ENCODE peak calls at places on chromosomes 16 and 17, in ten cellular contexts. T is psoas muscle, C is left ventricle myocardium inferior, H is ovary, B is testis, I is adrenal gland, R is ascending aorta, K is transverse colon, E is fibroblast of lung, J is HCT116. V is an unnamed sample.
A peak's percentile ranks its signal among the peaks of the same experiment; 100 is the strongest.

GRCh38 chr17:42111901-42112551 is 488 bp downstream of the DHX58 start:
- DNase-seq in T (no peak), C (no peak), H (no peak), B (peak; percentile 46), I (peak; percentile 60), R (no peak), K (peak; percentile 57), E (peak; percentile 38), J (no peak), V (no peak)

GRCh38 chr17:17097763-17098345 is 55.6 kb downstream of the MPRIP start:
- DNase-seq in T (no peak), C (no peak), H (no peak), B (no peak), I (no peak), R (no peak), K (no peak), E (no peak), J (no peak), V (no peak)

GRCh38 chr16:4814046-4814445 is 11.6 kb upstream of the ROGDI start:
- DNase-seq in T (no peak), C (no peak), H (no peak), B (no peak), I (no peak), R (no peak), K (no peak), E (no peak), J (no peak), V (no peak)

GRCh38 chr16:7278636-7279035 is 54.0 kb upstream of the RBFOX1 start:
- DNase-seq in T (no peak), C (no peak), H (no peak), B (no peak), I (no peak), R (no peak), K (no peak), E (no peak), J (no peak), V (no peak)

GRCh38 chr16:11088432-11088794 is 144.0 kb downstream of the CLEC16A start:
- DNase-seq in T (no peak), C (no peak), H (no peak), B (no peak), I (no peak), R (no peak), K (no peak), E (no peak), J (no peak), V (no peak)

GRCh38 chr16:20313741-20314140 is 13.6 kb downstream of the GP2 start:
- DNase-seq in T (no peak), C (no peak), H (no peak), B (no peak), I (no peak), R (no peak), K (no peak), E (no peak), J (no peak), V (no peak)

GRCh38 chr17:64128787-64129514 is 993 bp downstream of the ERN1 start:
- DNase-seq in T (peak; percentile 32), C (no peak), H (peak; percentile 38), B (peak; percentile 48), I (no peak), R (no peak), K (peak; percentile 62), E (peak; percentile 43), J (no peak), V (no peak)

GRCh38 chr17:79946352-79947231 is 89.1 kb downstream of the TBC1D16 start:
- DNase-seq in T (peak; percentile 7), C (peak; percentile 11), H (peak; percentile 17), B (no peak), I (no peak), R (peak; percentile 53), K (no peak), E (no peak), J (no peak), V (peak; percentile 7)

GRCh38 chr17:47649153-47649971 is at the start of gene KPNB1:
- DNase-seq in T (peak; percentile 100), C (peak; percentile 100), H (peak; percentile 99), B (peak; percentile 100), I (peak; percentile 100), R (peak; percentile 100), K (peak; percentile 99), E (peak; percentile 100), J (peak; percentile 100), V (peak; percentile 100)

GRCh38 chr17:47651704-47652103 is 2.0 kb downstream of the KPNB1 start:
- DNase-seq in T (no peak), C (no peak), H (no peak), B (no peak), I (no peak), R (no peak), K (no peak), E (no peak), J (no peak), V (no peak)

GRCh38 chr17:47650525-47651522 is 1.1 kb downstream of the KPNB1 start:
- DNase-seq in T (peak; percentile 97), C (peak; percentile 96), H (peak; percentile 95), B (peak; percentile 96), I (peak; percentile 97), R (peak; percentile 97), K (peak; percentile 96), E (peak; percentile 98), J (peak; percentile 96), V (peak; percentile 99)

GRCh38 chr17:47652570-47652969 is 2.9 kb downstream of the KPNB1 start:
- DNase-seq in T (no peak), C (no peak), H (no peak), B (no peak), I (no peak), R (no peak), K (no peak), E (peak; percentile 16), J (no peak), V (no peak)

DNA sequence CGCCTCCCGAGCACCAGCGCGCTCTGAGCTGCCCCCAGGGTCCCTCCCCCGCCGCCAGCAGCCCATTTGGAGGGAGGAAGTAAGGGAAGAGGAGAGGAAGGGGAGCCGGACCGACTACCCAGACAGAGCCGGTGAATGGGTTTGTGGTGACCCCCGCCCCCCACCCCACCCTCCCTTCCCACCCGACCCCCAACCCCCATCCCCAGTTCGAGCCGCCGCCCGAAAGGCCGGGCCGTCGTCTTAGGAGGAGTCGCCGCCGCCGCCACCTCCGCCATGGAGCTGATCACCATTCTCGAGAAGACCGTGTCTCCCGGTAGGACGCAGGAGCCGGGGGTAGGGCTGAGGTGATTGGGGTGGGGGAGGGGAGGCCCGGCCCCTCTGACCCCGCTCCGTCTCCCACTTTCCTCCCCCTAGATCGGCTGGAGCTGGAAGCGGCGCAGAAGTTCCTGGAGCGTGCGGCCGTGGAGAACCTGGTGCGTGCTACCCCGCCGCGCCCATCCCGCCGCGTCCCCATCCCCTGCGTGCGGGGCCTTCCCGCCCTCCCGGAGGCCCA is 329 bp downstream of the KPNB1 start:
- DNase-seq in T (no peak), C (no peak), H (no peak), B (no peak), I (no peak), R (no peak), K (no peak), E (no peak), J (no peak), V (no peak)
- TF ChIP-seq CTCF in T (no peak), C (no peak), H (no peak), B (no peak), I (no peak), R (no peak), K (no peak), E (no peak), J (no peak), V (no peak)

GRCh38 chr16:67169011-67169451 is 1.3 kb upstream of the NOL3 start:
- DNase-seq in T (no peak), C (no peak), H (peak; percentile 44), B (no peak), I (no peak), R (no peak), K (no peak), E (no peak), J (no peak), V (no peak)

GRCh38 chr16:67170948-67171649 is 761 bp downstream of the NOL3 start:
- DNase-seq in T (no peak), C (no peak), H (no peak), B (no peak), I (no peak), R (no peak), K (no peak), E (peak; percentile 46), J (no peak), V (no peak)

GRCh38 chr16:67167588-67167987 is 2.8 kb upstream of the NOL3 start:
- DNase-seq in T (peak; percentile 12), C (no peak), H (no peak), B (no peak), I (no peak), R (no peak), K (peak; percentile 6), E (no peak), J (no peak), V (no peak)

GRCh38 chr16:67170168-67170947 is at the start of gene NOL3:
- DNase-seq in T (peak; percentile 89), C (peak; percentile 90), H (peak; percentile 90), B (peak; percentile 82), I (peak; percentile 90), R (peak; percentile 93), K (peak; percentile 88), E (peak; percentile 89), J (no peak), V (peak; percentile 94)

DNA sequence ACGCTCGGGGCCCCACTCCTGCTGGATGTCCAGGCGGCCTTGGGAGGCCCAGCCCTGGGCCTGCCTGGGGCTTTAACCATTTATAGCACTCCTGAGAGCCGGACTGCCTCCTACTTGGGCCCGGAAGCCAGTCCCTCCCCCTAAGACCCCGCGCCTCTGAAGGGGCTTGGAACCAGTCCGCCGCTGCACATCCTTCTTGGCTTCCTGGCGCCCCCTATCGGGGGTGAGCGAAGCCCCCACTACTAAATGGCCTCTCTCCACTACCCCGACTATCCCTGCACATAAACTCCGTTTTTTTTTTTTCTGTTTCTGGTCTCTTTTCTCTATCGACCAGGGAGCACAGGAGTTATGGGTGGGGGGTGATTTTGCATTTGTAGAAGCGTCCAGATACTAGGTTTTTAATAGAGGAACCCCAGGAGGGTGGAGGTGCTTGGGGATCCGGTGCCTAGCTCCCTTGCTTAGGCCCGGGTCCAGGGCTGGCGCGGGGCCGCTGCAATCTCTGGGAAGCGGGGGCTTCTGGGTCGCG is 633 bp upstream of the NOL3 start:
- DNase-seq in T (no peak), C (no peak), H (peak; percentile 77), B (peak; percentile 60), I (no peak), R (no peak), K (peak; percentile 38), E (no peak), J (no peak), V (peak; percentile 87)
- H3K27me3 ChIP-seq in T (no peaks in the 10 kb centered on the region), C (peaks cover 18% of the 10 kb centered on the region), H (no peaks in the 10 kb centered on the region), B (no peaks in the 10 kb centered on the region), I (no peaks in the 10 kb centered on the region), R (no peaks in the 10 kb centered on the region), K (peaks cover 22% of the 10 kb centered on the region), E (no peaks in the 10 kb centered on the region), J (no peaks in the 10 kb centered on the region), V (no peaks in the 10 kb centered on the region)

DNA sequence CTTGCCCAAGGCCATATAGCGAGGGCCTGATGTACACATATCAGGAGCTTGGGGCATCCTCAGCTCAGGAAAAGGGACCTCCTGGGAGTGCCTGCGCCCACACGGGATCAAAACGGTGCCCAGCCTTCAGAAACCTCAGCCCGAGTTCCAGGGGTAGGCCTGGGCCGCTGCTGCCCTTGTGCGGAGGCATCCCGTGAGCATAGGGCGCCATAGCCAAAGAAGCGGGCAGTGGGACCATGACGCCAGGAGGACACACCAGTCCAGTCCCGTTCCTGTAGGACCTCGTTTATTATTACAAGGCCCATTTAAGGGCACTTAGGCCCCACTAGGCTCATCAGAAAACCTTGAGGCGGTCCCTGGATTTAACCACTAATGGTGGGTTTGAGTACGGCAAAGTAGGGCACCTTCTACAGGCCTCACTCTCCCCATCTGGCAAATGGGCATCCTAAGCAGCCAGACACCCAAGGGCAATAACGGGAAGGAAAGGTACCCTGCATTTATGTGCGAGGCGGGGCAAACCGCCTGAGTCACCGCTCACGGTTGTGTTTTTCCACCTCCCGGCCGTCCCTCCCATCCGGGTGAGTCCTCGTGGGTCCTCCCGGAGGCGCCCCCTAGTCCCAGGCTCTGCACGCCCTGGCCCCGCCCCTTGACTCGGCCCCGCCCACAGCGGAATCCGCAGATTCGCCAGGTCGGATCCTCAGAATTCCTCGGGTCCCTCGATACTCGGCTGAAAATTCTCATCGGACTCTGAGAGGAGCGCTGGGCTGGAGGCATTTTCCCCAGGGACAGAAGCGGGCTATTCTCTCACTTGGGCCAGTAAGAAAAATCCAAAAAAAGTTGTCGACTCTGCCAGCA is 726 bp upstream of the SETD1A start:
- DNase-seq in T (peak; percentile 88), C (peak; percentile 86), H (peak; percentile 90), B (peak; percentile 78), I (peak; percentile 91), R (peak; percentile 91), K (peak; percentile 87), E (peak; percentile 86), J (peak; percentile 72), V (peak; percentile 86)
- TF ChIP-seq CTCF in T (peak; percentile 6), C (no peak), H (no peak), B (no peak), I (no peak), R (no peak), K (peak; percentile 19), E (no peak), J (no peak), V (peak; percentile 41)

DNA sequence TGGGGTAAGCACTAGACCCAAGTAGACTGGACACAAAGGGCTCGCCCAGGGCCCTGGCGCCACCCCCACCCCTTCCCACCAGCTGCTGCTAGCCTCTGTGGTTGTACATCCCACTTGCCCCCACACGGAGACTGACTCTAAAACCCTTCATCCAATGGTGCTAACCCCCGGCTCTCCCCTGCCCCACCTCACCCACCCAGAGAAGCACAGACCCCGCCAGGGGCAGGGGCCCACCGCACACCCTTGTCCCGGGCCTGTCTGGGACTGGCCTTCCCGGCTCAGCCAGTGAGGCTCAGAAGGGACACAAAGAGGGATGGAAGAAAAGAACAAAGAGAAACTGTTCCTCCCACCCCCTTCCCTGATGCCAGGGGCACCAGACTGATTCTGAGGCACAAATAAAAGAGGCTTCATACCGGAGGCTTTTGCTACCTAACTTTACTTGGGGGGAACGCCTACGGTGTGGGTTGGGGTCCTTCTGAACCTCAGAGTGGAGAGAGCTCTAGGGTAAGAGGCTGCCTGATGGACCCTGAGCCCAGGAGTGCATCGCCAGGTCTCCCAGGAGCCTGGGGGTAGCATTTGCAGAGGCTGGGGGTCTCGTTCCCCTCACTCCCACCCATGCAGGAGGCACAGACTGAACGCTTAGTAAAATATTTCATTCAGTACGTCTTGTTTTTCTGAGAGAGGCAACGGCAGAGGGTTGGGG is 8.2 kb downstream of the CORO6 start:
- DNase-seq in T (no peak), C (no peak), H (no peak), B (no peak), I (no peak), R (no peak), K (no peak), E (no peak), J (no peak), V (no peak)
- H3K27me3 ChIP-seq in T (no peaks in the 10 kb centered on the region), C (no peaks in the 10 kb centered on the region), H (no peaks in the 10 kb centered on the region), B (no peaks in the 10 kb centered on the region), I (no peaks in the 10 kb centered on the region), R (no peaks in the 10 kb centered on the region), K (peaks cover 18% of the 10 kb centered on the region), E (no peaks in the 10 kb centered on the region), J (no peaks in the 10 kb centered on the region), V (peaks cover 6% of the 10 kb centered on the region)